ENCODE peak calls at places on chromosomes 5 and 9, in seven cellular contexts. M is testis, V is transverse colon, R is IMR-90, I is stomach, F is tibial nerve, P is erythroblast. C is an unnamed sample.

GRCh38 chr5:10301842-10302610 is 5.7 kb downstream of the CMBL start:
- DNase-seq in M (peak), V (peak), R (no peak), I (peak), F (no peak), P (no peak), C (peak)

GRCh38 chr9:12785251-12785880 is 10.5 kb downstream of the LURAP1L start:
- DNase-seq in M (no peak), V (peak), R (peak), I (peak), F (no peak), P (no peak), C (peak)

GRCh38 chr5:59126665-59127354 is 543.9 kb downstream of the RAB3C start:
- DNase-seq in M (no peak), V (no peak), R (peak), I (no peak), F (no peak), P (no peak), C (no peak)

GRCh38 chr9:89639367-89639795 is 34.6 kb downstream of the GADD45G start:
- DNase-seq in M (peak), V (no peak), R (no peak), I (peak), F (peak), P (no peak), C (peak)

GRCh38 chr5:51987679-51988209 is 604.5 kb downstream of the ISL1 start:
- DNase-seq in M (no peak), V (no peak), R (no peak), I (no peak), F (no peak), P (no peak), C (no peak)

GRCh38 chr5:68817696-68818695 is 275.8 kb upstream of the SLC30A5 start:
- DNase-seq in M (no peak), V (no peak), R (no peak), I (no peak), F (no peak), P (no peak), C (no peak)

GRCh38 chr9:107557236-107557990 is 67.8 kb upstream of the KLF4 start:
- DNase-seq in M (no peak), V (no peak), R (peak), I (no peak), F (no peak), P (no peak), C (no peak)

GRCh38 chr5:136726506-136726905 is 361.2 kb upstream of the TRPC7 start:
- DNase-seq in M (no peak), V (no peak), R (no peak), I (no peak), F (no peak), P (no peak), C (no peak)

GRCh38 chr9:88481933-88482332 is 53.0 kb upstream of the NXNL2 start:
- DNase-seq in M (no peak), V (no peak), R (no peak), I (no peak), F (no peak), P (no peak), C (no peak)

GRCh38 chr5:9265391-9266287 is 280.2 kb downstream of the SEMA5A start:
- DNase-seq in M (peak), V (no peak), R (peak), I (no peak), F (no peak), P (no peak), C (peak)

GRCh38 chr5:153043876-153044275 is 446.6 kb upstream of the GRIA1 start:
- DNase-seq in M (no peak), V (no peak), R (no peak), I (no peak), F (no peak), P (no peak), C (no peak)

GRCh38 chr9:87276851-87277251 is 220.8 kb upstream of the DAPK1 start:
- DNase-seq in M (no peak), V (no peak), R (peak), I (no peak), F (no peak), P (no peak), C (no peak)

GRCh38 chr5:80809451-80809850 is 150.7 kb upstream of the RASGRF2 start:
- DNase-seq in M (no peak), V (no peak), R (no peak), I (no peak), F (no peak), P (no peak), C (no peak)

GRCh38 chr9:87950765-87951488 is 23.4 kb downstream of the CDK20 start:
- DNase-seq in M (no peak), V (no peak), R (peak), I (no peak), F (no peak), P (peak), C (no peak)

GRCh38 chr5:160685695-160686094 is 166.3 kb downstream of the ATP10B start:
- DNase-seq in M (no peak), V (no peak), R (no peak), I (no peak), F (no peak), P (peak), C (no peak)

GRCh38 chr9:7085357-7085756 is 327.6 kb downstream of the KDM4C start:
- DNase-seq in M (no peak), V (no peak), R (no peak), I (no peak), F (no peak), P (no peak), C (no peak)

GRCh38 chr9:72579880-72580570 is 58.6 kb downstream of the TMC1 start:
- DNase-seq in M (no peak), V (no peak), R (peak), I (no peak), F (no peak), P (peak), C (no peak)

GRCh38 chr9:95611354-95611753 is 94.6 kb upstream of the PTCH1 start:
- DNase-seq in M (no peak), V (no peak), R (no peak), I (no peak), F (no peak), P (no peak), C (no peak)

GRCh38 chr5:73230264-73231244 is 57.6 kb downstream of the TMEM174 start:
- DNase-seq in M (no peak), V (no peak), R (no peak), I (no peak), F (no peak), P (no peak), C (no peak)

GRCh38 chr9:37079370-37080164 is 40.8 kb upstream of the ZCCHC7 start:
- DNase-seq in M (peak), V (peak), R (peak), I (peak), F (peak), P (peak), C (peak)
- TF ChIP-seq POLR2A in M (no peak), V (peak), R (peak), I (peak), F (peak), P (peak), C (no peak)

GRCh38 chr9:35096035-35096849 is at the start of gene PIGO:
- DNase-seq in M (peak), V (peak), R (peak), I (peak), F (peak), P (peak), C (peak)
- TF ChIP-seq POLR2A in M (no peak), V (peak), R (no peak), I (peak), F (peak), P (peak), C (no peak)

DNA sequence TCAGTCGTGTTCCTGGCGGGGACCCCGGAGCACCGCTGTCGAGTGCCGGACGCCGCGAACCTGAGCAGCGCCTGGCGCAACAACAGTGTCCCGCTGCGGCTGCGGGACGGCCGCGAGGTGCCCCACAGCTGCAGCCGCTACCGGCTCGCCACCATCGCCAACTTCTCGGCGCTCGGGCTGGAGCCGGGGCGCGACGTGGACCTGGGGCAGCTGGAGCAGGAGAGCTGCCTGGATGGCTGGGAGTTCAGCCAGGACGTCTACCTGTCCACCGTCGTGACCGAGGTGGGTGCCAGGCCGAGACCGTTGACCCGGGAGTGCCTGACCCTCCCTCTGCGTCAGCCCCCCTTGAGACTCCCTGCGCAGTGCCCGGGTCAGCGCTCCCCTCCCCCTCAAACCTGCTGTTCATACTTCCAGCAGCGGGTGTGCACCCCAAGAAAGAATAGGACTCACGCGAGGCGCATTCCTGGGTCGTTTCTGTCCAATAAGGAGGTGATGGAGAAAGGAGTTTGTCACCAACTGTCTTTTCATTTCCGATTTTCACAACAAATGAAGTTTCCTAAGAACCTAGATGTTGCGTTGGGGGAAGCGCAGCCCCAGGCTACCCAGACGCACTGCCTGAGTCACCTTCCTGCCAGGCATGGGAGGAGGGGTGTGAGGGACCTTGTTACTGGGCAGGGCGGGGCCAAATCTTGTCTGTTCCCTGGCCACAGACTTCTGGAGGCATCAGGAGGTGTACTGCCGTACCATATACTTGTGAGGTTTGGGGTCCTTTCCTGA is 722 bp downstream of the SLC22A4 start:
- DNase-seq in M (peak), V (peak), R (peak), I (peak), F (no peak), P (peak), C (peak)
- TF ChIP-seq POLR2A in M (no peak), V (peak), R (peak), I (no peak), F (no peak), P (peak), C (no peak)

GRCh38 chr5:151682240-151682639 is 4.5 kb downstream of the SPARC start:
- DNase-seq in M (no peak), V (no peak), R (no peak), I (no peak), F (no peak), P (no peak), C (no peak)
- TF ChIP-seq POLR2A in M (no peak), V (no peak), R (no peak), I (no peak), F (no peak), P (no peak), C (no peak)

DNA sequence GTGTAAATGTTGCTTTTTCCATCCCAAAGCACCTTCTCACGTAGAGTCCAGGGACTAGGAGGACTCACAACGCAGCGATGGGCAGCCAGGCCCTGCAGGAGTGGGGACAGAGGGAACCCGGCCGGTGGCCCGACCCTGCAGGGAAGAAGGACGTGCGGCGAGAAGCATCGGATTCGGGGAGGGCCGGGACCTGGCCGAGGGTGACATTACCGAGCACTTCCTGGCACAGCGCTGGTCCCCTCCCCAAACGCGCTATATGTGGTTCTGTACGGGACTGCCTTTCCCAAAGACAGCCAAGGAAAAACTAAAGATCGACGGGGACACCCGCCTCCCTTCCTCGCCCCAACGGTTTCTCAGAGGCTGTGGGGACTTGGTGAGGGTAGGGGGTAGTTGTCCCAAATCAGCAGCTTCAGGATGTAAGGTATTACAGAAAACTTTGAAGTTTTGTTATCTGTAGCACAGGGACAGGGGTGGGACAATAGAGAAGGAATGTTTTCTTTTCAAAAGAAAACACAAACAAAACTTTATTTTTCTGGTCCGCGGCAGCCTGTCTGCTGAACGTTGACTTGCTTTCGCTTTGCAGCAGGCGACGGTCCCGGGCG is 887 bp upstream of the MAP3K1 start:
- DNase-seq in M (peak), V (peak), R (no peak), I (peak), F (no peak), P (no peak), C (peak)
- TF ChIP-seq POLR2A in M (no peak), V (no peak), R (no peak), I (no peak), F (no peak), P (no peak), C (no peak)

GRCh38 chr9:93133641-93134017 is 422 bp downstream of the NINJ1 start:
- DNase-seq in M (peak), V (peak), R (peak), I (peak), F (peak), P (peak), C (peak)
- TF ChIP-seq POLR2A in M (no peak), V (peak), R (peak), I (no peak), F (no peak), P (no peak), C (no peak)

C was measured in heart left ventricle.